ENCODE peak calls at places on chromosomes 5 and 9, in eight cellular contexts. I, W, M, T, A, L, O and Y are unnamed samples.

GRCh38 chr9:124500028-124500795 is 7.0 kb downstream of the NR5A1 start:
- DNase-seq in I (no peak), W (no peak), M (no peak), T (no peak), A (no peak), L (no peak), O (no peak), Y (no peak)

GRCh38 chr9:116475201-116475600 is 211.9 kb upstream of the TRIM32 start:
- DNase-seq in I (peak; percentile 12), W (no peak), M (no peak), T (no peak), A (no peak), L (no peak), O (no peak), Y (no peak)

GRCh38 chr9:19992556-19992955 is 203.7 kb upstream of the SLC24A2 start:
- DNase-seq in I (no peak), W (no peak), M (no peak), T (peak; percentile 2), A (no peak), L (peak; percentile 76), O (no peak), Y (no peak)

GRCh38 chr9:20844916-20845315 is 160.9 kb downstream of the FOCAD start:
- DNase-seq in I (peak; percentile 35), W (no peak), M (no peak), T (no peak), A (no peak), L (no peak), O (no peak), Y (no peak)

GRCh38 chr5:140322751-140323731 is 20.1 kb upstream of the PFDN1 start:
- DNase-seq in I (peak; percentile 82), W (peak; percentile 36), M (no peak), T (no peak), A (no peak), L (peak; percentile 93), O (no peak), Y (no peak)

GRCh38 chr5:7849531-7850240 is 1.2 kb downstream of the CFAP90 start:
- DNase-seq in I (peak; percentile 24), W (peak; percentile 81), M (peak; percentile 23), T (peak; percentile 21), A (no peak), L (no peak), O (no peak), Y (no peak)

GRCh38 chr5:72109625-72110024 is 2.4 kb downstream of the MAP1B start:
- DNase-seq in I (peak; percentile 23), W (peak; percentile 67), M (no peak), T (peak; percentile 49), A (no peak), L (no peak), O (no peak), Y (no peak)

GRCh38 chr9:123318192-123318591 is 37.8 kb upstream of the CRB2 start:
- DNase-seq in I (no peak), W (no peak), M (no peak), T (no peak), A (no peak), L (no peak), O (no peak), Y (no peak)

GRCh38 chr9:117074337-117074662 is 340.6 kb downstream of the ASTN2 start:
- DNase-seq in I (peak; percentile 13), W (no peak), M (no peak), T (no peak), A (no peak), L (no peak), O (no peak), Y (no peak)

GRCh38 chr9:112327718-112328450 is 5.5 kb downstream of the PTBP3 start:
- DNase-seq in I (peak; percentile 64), W (no peak), M (no peak), T (no peak), A (no peak), L (no peak), O (no peak), Y (no peak)

GRCh38 chr9:89366711-89367110 is 48.4 kb downstream of the SECISBP2 start:
- DNase-seq in I (no peak), W (no peak), M (no peak), T (no peak), A (no peak), L (no peak), O (no peak), Y (no peak)

GRCh38 chr5:36842087-36842486 is 34.5 kb upstream of the NIPBL start:
- DNase-seq in I (no peak), W (no peak), M (no peak), T (no peak), A (no peak), L (no peak), O (no peak), Y (no peak)

GRCh38 chr5:126422994-126423788 is at the start of gene GRAMD2B:
- DNase-seq in I (peak; percentile 96), W (peak; percentile 87), M (peak; percentile 25), T (peak; percentile 30), A (peak; percentile 75), L (peak; percentile 63), O (peak; percentile 51), Y (peak; percentile 93)

GRCh38 chr5:143788401-143788800 is 23.6 kb upstream of the HMHB1 start:
- DNase-seq in I (no peak), W (no peak), M (no peak), T (no peak), A (no peak), L (no peak), O (no peak), Y (no peak)

GRCh38 chr5:136062563-136063274 is 33.9 kb downstream of the TGFBI start:
- DNase-seq in I (peak; percentile 72), W (no peak), M (no peak), T (no peak), A (no peak), L (no peak), O (no peak), Y (peak; percentile 38)

GRCh38 chr9:97310896-97311295 is 3.4 kb downstream of the CCDC180 start:
- DNase-seq in I (no peak), W (no peak), M (no peak), T (no peak), A (no peak), L (no peak), O (no peak), Y (no peak)

GRCh38 chr9:98410185-98410697 is 154.8 kb upstream of the TBC1D2 start:
- DNase-seq in I (peak; percentile 54), W (no peak), M (peak; percentile 57), T (peak; percentile 74), A (no peak), L (peak; percentile 62), O (no peak), Y (no peak)

GRCh38 chr9:33498387-33498786 is 24.7 kb upstream of the NOL6 start:
- DNase-seq in I (peak; percentile 23), W (no peak), M (no peak), T (no peak), A (no peak), L (no peak), O (no peak), Y (no peak)

GRCh38 chr5:179211076-179211475 is 134.2 kb downstream of the ADAMTS2 start:
- DNase-seq in I (no peak), W (no peak), M (no peak), T (no peak), A (no peak), L (no peak), O (no peak), Y (no peak)

GRCh38 chr9:129272348-129273025 is 94.4 kb upstream of the IER5L start:
- DNase-seq in I (no peak), W (no peak), M (no peak), T (no peak), A (no peak), L (no peak), O (no peak), Y (no peak)

GRCh38 chr5:171390883-171391677 is 3.4 kb downstream of the NPM1 start:
- DNase-seq in I (peak; percentile 23), W (no peak), M (no peak), T (no peak), A (no peak), L (no peak), O (no peak), Y (no peak)

GRCh38 chr5:76941000-76941399 is 11.8 kb upstream of the CRHBP start:
- DNase-seq in I (peak; percentile 16), W (no peak), M (no peak), T (no peak), A (no peak), L (no peak), O (no peak), Y (no peak)

GRCh38 chr9:136860933-136861873 is 4.9 kb downstream of the EDF1 start:
- DNase-seq in I (no peak), W (no peak), M (no peak), T (no peak), A (no peak), L (no peak), O (peak; percentile 5), Y (no peak)

GRCh38 chr5:78538240-78538850 is 110.2 kb downstream of the LHFPL2 start:
- DNase-seq in I (peak; percentile 81), W (no peak), M (no peak), T (no peak), A (no peak), L (no peak), O (no peak), Y (no peak)

GRCh38 chr9:37324261-37324683 is 98.2 kb upstream of the GRHPR start:
- DNase-seq in I (peak; percentile 14), W (peak; percentile 93), M (no peak), T (peak; percentile 60), A (no peak), L (no peak), O (no peak), Y (no peak)